ENCODE peak calls at places on chromosomes 16 and 17, in nine cellular contexts. Z is Peyer's patch, M is ovary, B is breast epithelium, X is body of pancreas, I is IMR-90, K is tibial nerve, P is esophagus squamous epithelium, R is lower leg skin. L is an unnamed sample.

GRCh38 chr17:33055171-33055611 is 63.5 kb downstream of the SPACA3 start:
- DNase-seq in Z (no peak), M (no peak), B (no peak), X (no peak), I (no peak), K (no peak), P (no peak), R (no peak), L (no peak)

GRCh38 chr16:23434380-23434779 is 18.6 kb downstream of the COG7 start:
- DNase-seq in Z (no peak), M (no peak), B (no peak), X (peak; percentile 25), I (peak; percentile 74), K (no peak), P (no peak), R (no peak), L (no peak)

GRCh38 chr17:43825567-43825966 is 7.4 kb downstream of the MPP3 start:
- DNase-seq in Z (no peak), M (no peak), B (no peak), X (no peak), I (no peak), K (no peak), P (no peak), R (no peak), L (peak; percentile 42)

GRCh38 chr17:5097101-5097834 is 14.4 kb downstream of the ZNF232 start:
- DNase-seq in Z (peak; percentile 42), M (peak; percentile 72), B (no peak), X (peak; percentile 58), I (no peak), K (peak; percentile 12), P (no peak), R (peak; percentile 41), L (peak; percentile 91)

GRCh38 chr16:8229011-8229520 is 361.2 kb downstream of the TMEM114 start:
- DNase-seq in Z (no peak), M (no peak), B (no peak), X (no peak), I (no peak), K (no peak), P (no peak), R (no peak), L (no peak)

GRCh38 chr17:43615330-43615729 is 46.4 kb downstream of the MEOX1 start:
- DNase-seq in Z (no peak), M (no peak), B (no peak), X (no peak), I (peak; percentile 74), K (no peak), P (no peak), R (peak; percentile 26), L (no peak)

GRCh38 chr16:82963653-82964052 is 336.9 kb downstream of the CDH13 start:
- DNase-seq in Z (no peak), M (no peak), B (no peak), X (no peak), I (no peak), K (no peak), P (no peak), R (no peak), L (peak; percentile 72)

GRCh38 chr17:7862692-7863437 is 5.1 kb downstream of the CYB5D1 start:
- DNase-seq in Z (peak; percentile 55), M (peak; percentile 73), B (peak; percentile 45), X (peak; percentile 54), I (peak; percentile 54), K (peak; percentile 71), P (no peak), R (no peak), L (no peak)

GRCh38 chr16:67393111-67393789 is at the start of gene TPPP3:
- DNase-seq in Z (peak; percentile 33), M (peak; percentile 93), B (peak; percentile 78), X (peak; percentile 87), I (peak; percentile 76), K (peak; percentile 77), P (no peak), R (peak; percentile 75), L (peak; percentile 88)

GRCh38 chr16:86575095-86575685 is 3.2 kb upstream of the FOXL1 start:
- DNase-seq in Z (no peak), M (no peak), B (no peak), X (no peak), I (no peak), K (no peak), P (no peak), R (no peak), L (no peak)
- H3K4me3 ChIP-seq in Z (no peak overlapping the region), M (no peak overlapping the region), B (peak overlapping the region; percentile 50), X (no peak overlapping the region), I (no peak overlapping the region), K (peak overlapping the region; percentile 50), P (peak overlapping the region; percentile 43), R (no peak overlapping the region), L (peak overlapping the region; percentile 34)

GRCh38 chr17:64499805-64500486 is 3.1 kb upstream of the POLG2 start:
- DNase-seq in Z (no peak), M (no peak), B (no peak), X (no peak), I (peak; percentile 60), K (no peak), P (no peak), R (no peak), L (no peak)
- TF ChIP-seq POLR2A in Z (no peak), M (no peak), B (no peak), X (no peak), I (no peak), K (no peak), P (no peak), R (no peak), L (no peak)

GRCh38 chr17:56982312-56982711 is 4.4 kb downstream of the SCPEP1 start:
- DNase-seq in Z (no peak), M (no peak), B (peak; percentile 69), X (no peak), I (no peak), K (no peak), P (no peak), R (no peak), L (no peak)
- TF ChIP-seq CTCF in Z (no peak), M (no peak), B (no peak), X (no peak), I (no peak), K (no peak), P (no peak), R (no peak), L (no peak)

GRCh38 chr17:73553311-73553710 is 90.9 kb downstream of the SDK2 start:
- DNase-seq in Z (no peak), M (no peak), B (no peak), X (no peak), I (no peak), K (no peak), P (no peak), R (no peak), L (no peak)
- H3K4me3 ChIP-seq in Z (no peak overlapping the region), M (no peak overlapping the region), B (no peak overlapping the region), X (no peak overlapping the region), I (no peak overlapping the region), K (no peak overlapping the region), P (no peak overlapping the region), R (no peak overlapping the region), L (no peak overlapping the region)

GRCh38 chr17:81977211-81978091 is at the start of gene ASPSCR1:
- DNase-seq in Z (peak; percentile 87), M (peak; percentile 94), B (peak; percentile 83), X (peak; percentile 92), I (peak; percentile 91), K (peak; percentile 78), P (peak; percentile 51), R (peak; percentile 80), L (peak; percentile 98)
- TF ChIP-seq POLR2A in Z (peak; percentile 84), M (peak; percentile 55), B (no peak), X (peak; percentile 83), I (peak; percentile 90), K (peak; percentile 43), P (no peak), R (no peak), L (no peak)

DNA sequence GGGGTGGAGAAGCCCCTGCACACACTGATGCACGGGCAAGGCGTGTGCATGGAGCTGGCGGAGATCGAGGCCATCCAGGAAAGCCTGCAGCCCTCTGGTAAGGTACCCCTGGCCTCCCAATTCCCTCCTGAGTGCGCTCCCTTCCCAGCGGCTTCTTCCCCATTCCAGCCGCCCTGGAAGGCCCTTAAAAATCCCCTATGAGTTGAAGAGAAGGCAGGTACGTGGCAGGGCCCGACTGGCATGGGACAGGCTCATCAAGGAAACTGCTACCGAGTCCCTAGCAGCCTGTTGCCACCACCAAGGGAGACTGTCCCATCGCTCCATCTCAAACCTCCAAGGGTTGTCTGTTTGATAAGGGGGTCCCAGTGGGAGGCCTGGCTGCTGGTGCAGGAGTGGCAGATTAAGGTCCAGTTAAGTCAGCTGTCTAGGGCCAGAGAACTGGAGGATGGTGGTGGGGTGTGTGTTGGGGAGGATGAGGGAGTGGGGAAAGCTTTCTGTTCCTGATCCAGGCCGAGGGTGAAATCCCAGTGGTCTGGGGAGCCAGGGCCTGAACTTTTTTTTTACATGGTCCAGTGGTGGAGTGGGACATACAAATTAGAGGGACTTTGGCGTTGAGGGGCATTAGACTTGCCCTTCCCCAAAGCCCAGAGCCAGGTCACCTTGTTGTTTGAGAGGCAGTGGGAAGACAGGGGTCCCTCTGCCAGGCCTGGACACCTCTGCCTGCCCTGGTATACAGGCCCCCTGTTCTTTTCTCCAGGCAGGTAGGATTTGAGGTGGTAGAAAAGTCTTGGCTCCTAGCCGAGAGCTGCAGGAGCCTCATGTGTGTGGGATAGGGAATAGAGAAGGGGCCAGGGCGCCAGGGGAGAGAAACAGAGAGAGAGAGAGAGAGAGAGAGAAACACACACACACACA is 994 bp downstream of the IGFBP4 start:
- DNase-seq in Z (no peak), M (peak; percentile 28), B (no peak), X (no peak), I (peak; percentile 19), K (no peak), P (no peak), R (no peak), L (no peak)
- TF ChIP-seq CTCF in Z (no peak), M (no peak), B (no peak), X (no peak), I (no peak), K (no peak), P (no peak), R (no peak), L (no peak)

GRCh38 chr17:45021607-45022287 is 29.7 kb downstream of the DCAKD start:
- DNase-seq in Z (peak; percentile 37), M (peak; percentile 79), B (peak; percentile 46), X (peak; percentile 73), I (peak; percentile 47), K (peak; percentile 26), P (no peak), R (no peak), L (peak; percentile 94)
- H3K4me3 ChIP-seq in Z (peak overlapping the region; percentile 47), M (peak overlapping the region; percentile 30), B (peak overlapping the region; percentile 45), X (no peak overlapping the region), I (peak overlapping the region; percentile 29), K (peak overlapping the region; percentile 50), P (peak overlapping the region; percentile 42), R (no peak overlapping the region), L (peak overlapping the region; percentile 32)

DNA sequence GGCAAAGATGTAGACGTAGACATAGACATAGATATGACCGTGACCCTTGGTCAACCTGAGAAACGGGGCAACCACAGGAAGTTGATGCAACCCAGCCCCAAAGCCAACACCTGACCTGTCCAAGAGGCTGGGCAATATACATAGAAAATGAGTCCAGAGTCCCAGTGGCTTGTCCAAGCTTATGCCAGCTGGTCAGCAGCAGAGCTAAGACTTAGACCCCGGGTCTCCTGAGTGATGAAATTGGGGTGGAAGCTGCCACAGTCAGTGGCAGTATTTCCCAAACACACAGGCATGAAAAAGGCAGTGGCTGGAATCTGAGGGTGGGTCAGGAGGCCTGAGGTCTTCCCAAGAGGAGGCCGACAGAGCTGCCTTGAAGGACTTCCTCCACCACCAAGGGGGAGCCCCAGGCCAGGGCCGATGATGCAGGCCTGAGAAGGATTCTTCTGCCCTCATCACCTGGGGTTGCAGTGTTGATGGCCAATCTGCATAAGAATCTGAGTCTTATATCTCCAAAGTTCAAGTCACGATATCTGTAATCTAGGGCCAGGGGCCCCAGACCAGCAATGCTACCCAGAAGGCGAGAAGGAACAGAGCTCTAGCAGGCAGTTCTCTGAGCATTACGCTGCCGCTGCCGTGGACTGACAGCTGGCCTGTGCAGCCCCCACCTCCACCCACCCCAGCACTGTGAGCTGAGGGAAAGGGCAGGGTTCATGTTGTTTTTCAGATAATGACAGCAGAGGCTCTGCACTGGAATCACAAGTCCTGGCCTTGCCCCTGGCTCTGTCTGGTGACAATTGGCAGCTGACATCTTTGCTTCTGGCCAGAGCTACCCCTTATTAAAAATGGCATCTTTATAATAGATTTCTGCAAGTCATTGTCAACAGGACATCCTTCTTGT is 72.7 kb downstream of the GNAO1 start:
- DNase-seq in Z (no peak), M (no peak), B (no peak), X (no peak), I (no peak), K (no peak), P (no peak), R (no peak), L (no peak)
- TF ChIP-seq POLR2A in Z (no peak), M (no peak), B (no peak), X (no peak), I (no peak), K (no peak), P (no peak), R (no peak), L (no peak)

L was measured in spleen.